ENCODE peak calls at places on chromosomes 6 and 20, in eight cellular contexts. J, C, K, M, V, I, Q and E are unnamed samples.

GRCh38 chr6:157272866-157273755 is 50.2 kb downstream of the TMEM242 start:
- DNase-seq in I (no peak), V (no peak), K (no peak), M (no peak), J (no peak), C (no peak), Q (no peak), E (no peak)

GRCh38 chr6:30688569-30688968 is 2.1 kb upstream of the PPP1R18 start:
- DNase-seq in Q (no peak), J (peak; percentile 68), K (no peak), I (no peak), C (no peak), V (no peak), M (no peak), E (no peak)

GRCh38 chr6:56749632-56750151 is 107.0 kb upstream of the DST start:
- DNase-seq in Q (peak; percentile 93), K (no peak), J (no peak), M (no peak), C (peak; percentile 75), V (no peak), I (no peak), E (no peak)

GRCh38 chr6:6057442-6058053 is 50.8 kb upstream of the NRN1 start:
- DNase-seq in I (no peak), J (no peak), C (peak; percentile 61), Q (peak; percentile 68), K (peak; percentile 43), M (no peak), V (peak; percentile 14), E (no peak)

GRCh38 chr6:89375427-89375868 is 22.9 kb upstream of the UBE2J1 start:
- DNase-seq in V (no peak), K (peak; percentile 60), I (peak; percentile 82), M (peak; percentile 71), C (no peak), J (peak; percentile 85), Q (peak; percentile 78), E (peak; percentile 79)

GRCh38 chr6:68635706-68636513 is 828 bp downstream of the ADGRB3 start:
- DNase-seq in Q (peak; percentile 12), C (peak; percentile 3), M (no peak), I (no peak), V (no peak), J (no peak), K (peak; percentile 44), E (no peak)

GRCh38 chr6:133916650-133917151 is 27.8 kb downstream of the TCF21 start:
- DNase-seq in Q (peak; percentile 87), V (peak; percentile 80), C (peak; percentile 91), I (peak; percentile 96), K (peak; percentile 60), M (peak; percentile 89), J (peak; percentile 74), E (peak; percentile 56)

GRCh38 chr6:157840776-157841175 is 17.7 kb downstream of the SNX9 start:
- DNase-seq in C (peak; percentile 48), M (no peak), Q (peak; percentile 56), V (no peak), K (no peak), I (no peak), J (no peak), E (no peak)

GRCh38 chr20:64153861-64154589 is 10.2 kb upstream of the MYT1 start:
- DNase-seq in Q (no peak), K (no peak), M (no peak), V (no peak), I (no peak), C (no peak), J (no peak), E (no peak)

GRCh38 chr20:36377348-36378326 is 71.5 kb downstream of the DLGAP4 start:
- DNase-seq in Q (no peak), M (no peak), C (no peak), J (no peak), K (no peak), I (no peak), V (no peak), E (no peak)

GRCh38 chr20:18273738-18274137 is 14.6 kb upstream of the ZNF133 start:
- DNase-seq in C (no peak), Q (no peak), K (no peak), I (no peak), M (no peak), V (no peak), J (no peak), E (no peak)

GRCh38 chr6:107080036-107080435 is 35.3 kb downstream of the BEND3 start:
- DNase-seq in M (no peak), K (no peak), Q (no peak), V (no peak), I (no peak), C (no peak), J (no peak), E (no peak)

GRCh38 chr6:107077710-107078109 is 37.6 kb downstream of the BEND3 start:
- DNase-seq in I (no peak), M (no peak), J (no peak), C (no peak), Q (no peak), K (no peak), V (no peak), E (no peak)

GRCh38 chr6:107075951-107076381 is 39.3 kb downstream of the BEND3 start:
- DNase-seq in I (no peak), C (no peak), V (no peak), K (no peak), J (no peak), Q (no peak), M (no peak), E (no peak)

GRCh38 chr6:107082045-107082444 is 33.3 kb downstream of the BEND3 start:
- DNase-seq in C (no peak), J (no peak), Q (peak; percentile 74), I (no peak), M (no peak), V (no peak), K (no peak), E (no peak)

GRCh38 chr6:107079429-107079828 is 35.9 kb downstream of the BEND3 start:
- DNase-seq in K (no peak), M (no peak), J (no peak), I (no peak), C (no peak), Q (no peak), V (no peak), E (no peak)
- TF ChIP-seq CTCF in K (no peak), M (no peak), J (no peak), I (peak; percentile 11), C (peak; percentile 5), Q (no peak), V (peak; percentile 3), E (no peak)

DNA sequence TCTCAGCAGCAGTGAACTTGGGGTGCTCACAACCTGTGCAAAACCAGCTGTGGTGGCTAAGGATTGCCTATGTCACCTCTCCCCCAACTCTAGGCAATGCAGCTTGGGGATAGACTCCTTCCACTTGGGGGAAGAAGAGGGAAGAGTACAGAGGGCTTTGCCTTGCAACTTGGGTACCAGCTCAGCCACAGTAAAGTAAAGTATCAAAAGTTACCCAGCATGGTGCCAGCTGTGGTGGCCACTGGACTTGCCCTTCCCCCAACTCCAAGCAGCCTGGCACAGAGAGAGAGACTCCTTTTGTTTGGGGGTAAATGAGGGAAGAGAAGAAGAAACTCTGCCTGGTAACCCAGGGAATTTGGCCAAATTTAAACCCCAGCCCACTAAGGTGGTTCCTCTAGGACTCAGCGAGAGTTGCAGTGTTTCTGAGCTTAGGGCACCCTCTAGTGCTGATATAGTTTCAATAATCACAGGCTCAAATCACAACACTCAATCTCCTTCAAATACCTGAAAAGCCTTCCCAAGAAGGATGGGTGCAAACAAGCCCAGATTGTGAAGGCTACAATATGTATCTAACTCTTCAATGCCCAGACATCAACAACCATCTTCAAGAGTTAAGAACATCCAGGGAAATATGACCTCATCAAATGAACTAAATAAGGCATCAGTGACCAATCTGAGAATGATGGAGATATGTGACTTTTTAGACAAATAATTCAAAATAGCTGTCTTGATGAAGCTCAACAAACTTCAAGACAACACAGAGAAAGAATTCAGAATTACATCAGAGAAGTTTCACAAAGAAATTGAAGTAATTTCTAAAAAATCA is 7.6 kb upstream of the DEFB129 start:
- DNase-seq in V (no peak), Q (peak; percentile 44), I (no peak), C (peak; percentile 12), M (no peak), K (peak; percentile 34), J (no peak), E (no peak)
- TF ChIP-seq CTCF in V (peak; percentile 24), Q (peak; percentile 60), I (no peak), C (peak; percentile 43), M (no peak), K (peak; percentile 44), J (no peak), E (no peak)

DNA sequence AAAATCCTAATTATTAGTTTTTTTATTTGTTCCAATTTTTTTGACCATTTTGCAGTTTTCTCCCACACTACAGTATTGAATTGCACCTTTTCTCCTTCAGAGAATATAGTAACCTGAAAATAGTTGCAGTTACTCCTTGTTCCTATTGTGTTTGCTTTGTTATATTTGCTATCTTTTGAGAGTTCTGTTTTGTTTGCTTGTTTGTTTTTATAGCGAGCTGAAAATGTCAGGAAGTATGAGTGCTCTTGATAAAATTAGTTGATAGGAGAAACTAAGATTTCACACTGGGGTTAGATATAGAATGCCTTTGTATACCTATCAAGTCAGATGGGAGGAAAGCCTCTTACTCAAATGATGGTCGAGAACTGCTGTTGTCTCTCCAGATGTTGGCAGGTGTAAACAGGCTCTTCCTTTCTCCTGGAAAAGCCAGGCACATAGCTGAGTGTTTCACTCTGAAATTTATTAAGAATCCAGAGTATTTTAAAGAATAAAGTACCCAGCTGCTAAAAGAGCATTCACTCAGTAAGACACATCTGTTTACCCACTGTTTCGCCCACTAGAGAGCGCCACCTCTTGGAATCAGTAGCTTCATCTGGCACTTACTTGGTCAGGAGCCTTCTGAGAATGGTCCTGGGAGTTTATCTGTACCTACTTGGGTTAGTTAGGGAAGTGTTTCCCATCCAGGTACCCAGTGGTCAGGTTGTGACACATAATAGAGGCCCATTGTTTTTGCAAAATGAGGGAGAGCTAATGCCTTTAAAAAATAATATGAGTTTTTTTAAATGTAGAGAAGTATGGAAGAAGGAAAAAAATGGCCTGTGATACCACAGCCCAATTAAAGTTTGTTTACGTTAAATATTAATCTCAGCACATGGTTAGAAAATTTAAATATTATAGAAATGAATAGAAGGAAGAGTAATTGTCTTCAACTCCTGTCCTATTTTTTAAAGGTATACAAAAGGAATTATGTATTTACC is 11.2 kb downstream of the NT5DC1 start:
- DNase-seq in J (no peak), V (no peak), I (no peak), C (peak; percentile 65), M (peak; percentile 37), Q (peak; percentile 71), K (peak; percentile 26), E (no peak)
- TF ChIP-seq CTCF in J (no peak), V (peak; percentile 77), I (peak; percentile 19), C (peak; percentile 84), M (no peak), Q (peak; percentile 82), K (peak; percentile 66), E (peak; percentile 40)

GRCh38 chr6:47729457-47729856 is 31.1 kb downstream of the ADGRF4 start:
- DNase-seq in I (no peak), J (no peak), V (no peak), K (no peak), Q (no peak), M (no peak), C (no peak), E (no peak)

GRCh38 chr6:47733879-47734558 is 35.6 kb downstream of the ADGRF4 start:
- DNase-seq in C (no peak), I (no peak), M (no peak), Q (peak; percentile 72), J (no peak), K (peak; percentile 1), V (no peak), E (no peak)

GRCh38 chr6:47727391-47727790 is 29.0 kb downstream of the ADGRF4 start:
- DNase-seq in V (no peak), C (no peak), J (no peak), I (no peak), Q (no peak), M (no peak), K (no peak), E (no peak)

GRCh38 chr6:47724300-47724699 is 25.9 kb downstream of the ADGRF4 start:
- DNase-seq in C (no peak), Q (peak; percentile 26), J (no peak), I (no peak), M (no peak), V (no peak), K (no peak), E (no peak)

GRCh38 chr6:47729019-47729418 is 30.6 kb downstream of the ADGRF4 start:
- DNase-seq in J (no peak), V (no peak), M (no peak), I (no peak), Q (peak; percentile 91), C (no peak), K (no peak), E (no peak)
- TF ChIP-seq CTCF in J (no peak), V (no peak), M (no peak), I (no peak), Q (no peak), C (no peak), K (no peak), E (no peak)